ENCODE peak calls at places on chromosomes 4 and X, in ten cellular contexts. I is AG04450, D is IMR-90, R is AG09309, V is GM12878, X is lower leg skin, S is suprapubic skin, M is NB4, J is OCI-LY7, O is astrocyte of the spinal cord. L is an unnamed sample.

GRCh38 chrX:63560601-63561218 is 209.6 kb upstream of the SPIN4 start:
- DNase-seq in X (peak), V (peak), I (peak), S (no peak), D (peak), M (peak), J (no peak), R (peak), O (peak), L (peak)

GRCh38 chr4:5366421-5366820 is 315.1 kb downstream of the STK32B start:
- DNase-seq in O (no peak), M (no peak), R (peak), S (no peak), I (no peak), V (no peak), D (peak), J (no peak), X (no peak), L (no peak)

GRCh38 chr4:37938208-37938607 is 22.0 kb upstream of the PTTG2 start:
- DNase-seq in M (no peak), I (no peak), J (no peak), O (no peak), V (no peak), D (no peak), X (no peak), R (no peak), S (no peak), L (no peak)

GRCh38 chr4:61214680-61215079 is 14.6 kb downstream of the ADGRL3 start:
- DNase-seq in I (no peak), D (no peak), X (no peak), O (no peak), V (no peak), S (no peak), M (no peak), J (no peak), R (no peak), L (no peak)

GRCh38 chr4:109816082-109816442 is 500 bp downstream of the GAR1 start:
- DNase-seq in S (no peak), V (no peak), M (peak), J (peak), D (no peak), X (peak), I (no peak), O (no peak), R (no peak), L (peak)

GRCh38 chrX:71828086-71828485 is 64.9 kb downstream of the CXorf49B start:
- DNase-seq in R (no peak), M (no peak), S (no peak), O (no peak), D (no peak), X (no peak), V (no peak), J (no peak), I (no peak), L (no peak)

GRCh38 chr4:176767183-176767582 is 25.5 kb downstream of the VEGFC start:
- DNase-seq in D (peak), M (no peak), S (no peak), O (peak), R (no peak), J (no peak), I (no peak), X (no peak), V (no peak), L (no peak)

GRCh38 chrX:52933976-52934703 is 24.2 kb downstream of the FAM156A start:
- DNase-seq in X (no peak), O (no peak), S (no peak), R (no peak), J (peak), M (peak), V (no peak), I (no peak), D (no peak), L (no peak)

GRCh38 chr4:102503831-102504786 is 3.0 kb downstream of the NFKB1 start:
- DNase-seq in V (no peak), S (no peak), M (peak), J (peak), R (no peak), X (no peak), I (no peak), D (no peak), O (no peak), L (no peak)

GRCh38 chr4:73978886-73979285 is 2.9 kb downstream of the PF4 start:
- DNase-seq in J (no peak), O (peak), M (no peak), V (no peak), I (peak), X (no peak), R (peak), D (peak), S (no peak), L (peak)

GRCh38 chr4:130210871-130211270 is 1114.9 kb downstream of the C4orf33 start:
- DNase-seq in O (peak), J (no peak), M (no peak), V (no peak), X (no peak), S (no peak), I (no peak), D (no peak), R (no peak), L (no peak)

GRCh38 chr4:127251423-127251822 is 381.3 kb upstream of the INTU start:
- DNase-seq in V (no peak), O (peak), R (peak), M (peak), S (no peak), I (no peak), D (peak), X (no peak), J (no peak), L (peak)

GRCh38 chrX:108224727-108225455 is 133.3 kb downstream of the ATG4A start:
- DNase-seq in D (peak), O (peak), R (no peak), I (no peak), X (no peak), S (no peak), V (peak), J (peak), M (peak), L (peak)

GRCh38 chrX:80423000-80423399 is 2.8 kb downstream of the TENT5D start:
- DNase-seq in M (no peak), V (no peak), I (no peak), O (no peak), X (no peak), J (no peak), S (no peak), D (no peak), R (no peak), L (no peak)

GRCh38 chrX:47174846-47175587 is 18.6 kb upstream of the UBA1 start:
- DNase-seq in V (no peak), S (no peak), R (no peak), O (no peak), X (peak), D (no peak), I (no peak), J (no peak), M (no peak), L (no peak)

GRCh38 chr4:156832886-156833285 is 138.7 kb downstream of the PDGFC start:
- DNase-seq in X (no peak), D (peak), R (no peak), M (no peak), O (peak), V (no peak), J (no peak), S (no peak), I (no peak), L (peak)

GRCh38 chr4:118849867-118850812 is 14.2 kb upstream of the SEC24D start:
- DNase-seq in V (no peak), X (no peak), J (peak), R (no peak), S (no peak), O (peak), D (peak), I (no peak), M (peak), L (peak)

GRCh38 chrX:69277961-69278795 is 112.9 kb upstream of the PJA1 start:
- DNase-seq in V (no peak), O (no peak), R (no peak), I (no peak), D (no peak), S (no peak), M (no peak), J (no peak), X (no peak), L (no peak)

GRCh38 chr4:101670897-101671296 is 119.6 kb upstream of the BANK1 start:
- DNase-seq in M (no peak), S (no peak), R (no peak), V (no peak), J (no peak), O (no peak), D (no peak), X (no peak), I (no peak), L (no peak)

GRCh38 chr4:74516321-74516720 is 71.4 kb downstream of the AREG start:
- DNase-seq in J (no peak), M (no peak), X (no peak), S (no peak), V (no peak), R (no peak), O (peak), D (peak), I (no peak), L (no peak)

DNA sequence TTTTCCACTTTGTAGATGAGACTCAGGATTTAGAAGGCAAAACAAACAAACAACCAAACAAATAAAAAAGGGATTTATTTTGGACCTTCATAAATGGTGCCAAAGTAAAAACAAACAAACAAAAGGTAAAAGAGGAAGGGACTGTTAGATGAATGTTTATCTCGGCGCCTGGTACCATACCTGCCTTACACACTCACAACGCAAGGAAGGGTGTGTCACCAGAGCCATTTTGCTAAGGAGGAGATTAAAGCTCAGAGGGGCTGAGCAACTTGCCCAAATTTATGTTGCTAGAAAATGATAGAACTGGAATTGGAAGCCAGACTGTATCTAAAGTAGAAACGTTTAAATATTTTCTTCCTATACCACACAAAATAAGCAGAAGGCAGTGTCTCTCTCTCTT is 29.5 kb upstream of the BOD1L1 start:
- DNase-seq in V (no peak), O (no peak), M (no peak), R (no peak), S (no peak), X (no peak), J (no peak), I (no peak), D (no peak), L (no peak)
- H3K4me3 ChIP-seq in V (peak), O (peak), M (peak), R (no peak), S (peak), X (no peak), J (peak), I (peak), D (peak), L (peak)

DNA sequence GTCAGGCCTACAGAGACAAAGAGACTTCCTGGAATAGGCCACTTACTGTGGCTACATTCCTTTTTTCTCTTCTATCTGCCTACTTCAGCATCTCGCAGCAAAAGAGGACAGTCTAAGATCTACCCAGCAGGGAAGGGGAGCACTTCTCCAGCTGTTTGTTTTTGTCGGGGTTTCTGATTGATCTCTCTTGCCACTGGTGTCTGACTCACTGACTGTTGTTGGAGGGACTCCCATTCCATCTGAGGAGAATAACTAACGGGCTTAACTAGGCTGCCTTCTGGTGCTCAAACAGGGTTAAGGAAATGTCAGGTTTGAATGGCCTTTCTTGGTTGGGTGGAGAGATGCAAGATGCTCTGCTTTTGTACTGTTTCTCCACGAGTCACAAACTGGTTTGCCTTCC is 100.2 kb upstream of the TMEM164 start:
- DNase-seq in M (no peak), V (no peak), I (no peak), J (no peak), X (no peak), D (peak), O (peak), R (peak), S (no peak), L (peak)
- TF ChIP-seq CTCF in M (no peak), V (no peak), I (no peak), J (no peak), X (no peak), D (no peak), O (no peak), R (no peak), S (no peak), L (no peak)

DNA sequence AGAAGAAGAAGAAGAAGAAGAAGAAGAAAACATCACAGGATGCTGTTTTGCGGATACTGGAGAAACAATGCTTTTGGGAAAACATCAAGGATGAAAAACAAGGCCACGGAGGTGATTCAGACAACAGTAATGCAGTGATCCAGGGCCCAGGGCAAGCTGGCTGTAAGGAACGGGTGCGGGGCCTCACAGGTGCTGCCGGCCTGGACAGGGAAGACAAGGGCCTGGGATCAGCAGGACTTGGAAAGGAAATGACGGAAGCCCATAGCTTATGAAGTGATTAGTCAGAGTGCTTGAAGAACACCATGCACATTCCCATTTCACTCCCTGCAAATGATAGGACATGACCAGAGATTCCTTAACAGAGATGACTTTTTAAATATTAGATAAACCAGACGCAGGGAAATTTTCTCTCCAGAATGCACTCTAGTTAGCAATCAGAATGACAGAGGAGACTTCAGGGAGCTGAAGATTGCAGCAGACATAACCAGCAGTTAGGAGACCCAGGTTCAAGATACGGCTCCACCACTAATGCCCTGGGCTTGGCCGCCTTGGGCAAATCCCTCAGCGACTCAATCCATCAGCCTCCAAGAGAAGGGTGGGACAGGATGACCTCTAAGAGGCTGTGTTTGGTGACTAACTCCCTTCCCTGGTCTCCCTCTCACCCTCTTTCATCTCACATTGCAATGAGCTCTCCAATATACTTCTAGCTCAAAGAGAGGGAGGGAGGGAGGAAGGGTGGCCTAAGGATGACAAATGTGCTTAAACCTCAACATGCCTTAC is 54.1 kb downstream of the APBB2 start:
- DNase-seq in O (peak), M (no peak), R (no peak), V (no peak), S (no peak), I (no peak), J (no peak), D (peak), X (no peak), L (peak)
- H3K4me3 ChIP-seq in O (no peak), M (no peak), R (no peak), V (no peak), S (no peak), I (no peak), J (no peak), D (no peak), X (no peak), L (no peak)

GRCh38 chrX:22652596-22652995 is 347.2 kb upstream of the DDX53 start:
- DNase-seq in X (no peak), S (no peak), J (no peak), V (no peak), O (peak), I (peak), R (no peak), M (peak), D (peak), L (no peak)
- TF ChIP-seq CTCF in X (no peak), S (no peak), J (no peak), V (no peak), O (no peak), I (no peak), R (no peak), M (no peak), D (no peak), L (no peak)

GRCh38 chr4:2443061-2443730 is 24.4 kb downstream of the CFAP99 start:
- DNase-seq in J (no peak), I (no peak), V (no peak), D (no peak), X (no peak), S (no peak), O (no peak), R (no peak), M (no peak), L (no peak)

GRCh38 chr4:2445130-2445529 is 23.8 kb upstream of the RNF4 start:
- DNase-seq in S (no peak), D (no peak), J (no peak), M (no peak), O (no peak), I (no peak), X (no peak), V (no peak), R (no peak), L (no peak)

GRCh38 chr4:2442175-2442993 is 23.6 kb downstream of the CFAP99 start:
- DNase-seq in D (no peak), I (no peak), X (no peak), O (no peak), S (no peak), V (no peak), R (no peak), J (no peak), M (no peak), L (no peak)

GRCh38 chr4:2445571-2445970 is 23.3 kb upstream of the RNF4 start:
- DNase-seq in D (no peak), V (no peak), J (no peak), X (no peak), M (no peak), R (no peak), O (no peak), I (no peak), S (no peak), L (no peak)

GRCh38 chr4:2443986-2444740 is 24.7 kb upstream of the RNF4 start:
- DNase-seq in J (no peak), D (no peak), X (no peak), M (no peak), V (no peak), R (no peak), O (no peak), I (no peak), S (no peak), L (no peak)
- H3K4me3 ChIP-seq in J (no peak), D (no peak), X (no peak), M (no peak), V (no peak), R (no peak), O (no peak), I (no peak), S (no peak), L (no peak)

GRCh38 chr4:137125011-137125410 is 407.3 kb downstream of the PCDH18 start:
- DNase-seq in X (no peak), D (peak), V (no peak), J (no peak), O (peak), M (peak), I (no peak), S (no peak), R (peak), L (peak)

GRCh38 chr4:137129471-137130244 is 402.6 kb downstream of the PCDH18 start:
- DNase-seq in J (no peak), R (peak), D (peak), S (no peak), O (no peak), X (no peak), M (no peak), V (no peak), I (peak), L (peak)

GRCh38 chr4:137122876-137123275 is 409.4 kb downstream of the PCDH18 start:
- DNase-seq in I (no peak), R (no peak), O (no peak), D (no peak), V (no peak), X (no peak), M (no peak), S (no peak), J (no peak), L (no peak)

GRCh38 chr4:137124278-137124932 is 407.9 kb downstream of the PCDH18 start:
- DNase-seq in O (peak), I (peak), J (peak), S (no peak), R (peak), M (peak), D (peak), V (peak), X (no peak), L (peak)
- TF ChIP-seq CTCF in O (peak), I (peak), J (peak), S (peak), R (peak), M (peak), D (peak), V (peak), X (no peak), L (peak)

GRCh38 chr4:158929939-158930344 is 161.1 kb downstream of the FNIP2 start:
- DNase-seq in O (no peak), S (no peak), X (no peak), V (no peak), I (no peak), J (no peak), R (no peak), D (no peak), M (no peak), L (no peak)
- H3K4me3 ChIP-seq in O (no peak), S (no peak), X (no peak), V (no peak), I (no peak), J (no peak), R (no peak), D (peak), M (no peak), L (no peak)

L was measured in foreskin fibroblast.